ENCODE peak calls at places on chromosomes 3 and 15, in four cellular contexts. One of them, this sample, is unnamed.

GRCh38 chr3:71309342-71309741 is 274.2 kb downstream of the FOXP1 start:
- DNase-seq in left ventricle myocardium inferior: no peak
- DNase-seq in lower lobe of right lung: no peak
- DNase-seq in fibroblast of pulmonary artery: no peak
- DNase-seq in this sample: no peak

GRCh38 chr3:14849831-14850230 is 31.1 kb downstream of the FGD5 start:
- DNase-seq in fibroblast of pulmonary artery: no peak
- DNase-seq in left ventricle myocardium inferior: no peak
- DNase-seq in lower lobe of right lung: no peak
- DNase-seq in this sample: no peak

GRCh38 chr3:188571531-188572115 is 417.7 kb downstream of the LPP start:
- DNase-seq in lower lobe of right lung: no peak
- DNase-seq in fibroblast of pulmonary artery: peak; percentile 14
- DNase-seq in left ventricle myocardium inferior: no peak
- DNase-seq in this sample: no peak

GRCh38 chr3:109553573-109554371 is 216.4 kb upstream of the DPPA4 start:
- DNase-seq in lower lobe of right lung: no peak
- DNase-seq in fibroblast of pulmonary artery: no peak
- DNase-seq in left ventricle myocardium inferior: no peak
- DNase-seq in this sample: no peak

GRCh38 chr3:195352895-195353488 is 82.0 kb upstream of the XXYLT1 start:
- DNase-seq in left ventricle myocardium inferior: no peak
- DNase-seq in fibroblast of pulmonary artery: peak; percentile 79
- DNase-seq in lower lobe of right lung: no peak
- DNase-seq in this sample: no peak

GRCh38 chr15:76566276-76566675 is 229.7 kb downstream of the ISL2 start:
- DNase-seq in lower lobe of right lung: no peak
- DNase-seq in left ventricle myocardium inferior: no peak
- DNase-seq in fibroblast of pulmonary artery: no peak
- DNase-seq in this sample: no peak

GRCh38 chr15:82847703-82848102 is 38.3 kb downstream of the WHAMM start:
- DNase-seq in lower lobe of right lung: no peak
- DNase-seq in left ventricle myocardium inferior: no peak
- DNase-seq in fibroblast of pulmonary artery: no peak
- DNase-seq in this sample: no peak

GRCh38 chr3:71784201-71784913 is 591 bp downstream of the PROK2 start:
- DNase-seq in fibroblast of pulmonary artery: no peak
- DNase-seq in lower lobe of right lung: no peak
- DNase-seq in left ventricle myocardium inferior: no peak
- DNase-seq in this sample: no peak

GRCh38 chr15:62927196-62927595 is 115.4 kb upstream of the TPM1 start:
- DNase-seq in left ventricle myocardium inferior: no peak
- DNase-seq in lower lobe of right lung: no peak
- DNase-seq in fibroblast of pulmonary artery: no peak
- DNase-seq in this sample: no peak

GRCh38 chr3:184716652-184717607 is 5.1 kb upstream of the MAGEF1 start:
- DNase-seq in left ventricle myocardium inferior: no peak
- DNase-seq in fibroblast of pulmonary artery: peak; percentile 57
- DNase-seq in lower lobe of right lung: no peak
- DNase-seq in this sample: no peak

GRCh38 chr15:31551323-31551722 is 224.7 kb downstream of the KLF13 start:
- DNase-seq in fibroblast of pulmonary artery: no peak
- DNase-seq in lower lobe of right lung: no peak
- DNase-seq in left ventricle myocardium inferior: no peak
- DNase-seq in this sample: no peak

GRCh38 chr3:186990878-186991308 is 60.6 kb downstream of the ST6GAL1 start:
- DNase-seq in left ventricle myocardium inferior: no peak
- DNase-seq in lower lobe of right lung: no peak
- DNase-seq in fibroblast of pulmonary artery: no peak
- DNase-seq in this sample: no peak

GRCh38 chr15:90482124-90483011 is 47.4 kb upstream of the CRTC3 start:
- DNase-seq in left ventricle myocardium inferior: no peak
- DNase-seq in lower lobe of right lung: no peak
- DNase-seq in fibroblast of pulmonary artery: peak; percentile 78
- DNase-seq in this sample: no peak

GRCh38 chr15:70059476-70060213 is 38.1 kb downstream of the TLE3 start:
- DNase-seq in fibroblast of pulmonary artery: no peak
- DNase-seq in lower lobe of right lung: peak; percentile 20
- DNase-seq in left ventricle myocardium inferior: no peak
- DNase-seq in this sample: peak; percentile 40

GRCh38 chr3:23390989-23391388 is 187.9 kb downstream of the UBE2E2 start:
- DNase-seq in fibroblast of pulmonary artery: no peak
- DNase-seq in lower lobe of right lung: no peak
- DNase-seq in left ventricle myocardium inferior: no peak
- DNase-seq in this sample: no peak

GRCh38 chr3:183579967-183580720 is 24.6 kb upstream of the KLHL6 start:
- DNase-seq in left ventricle myocardium inferior: peak; percentile 30
- DNase-seq in fibroblast of pulmonary artery: peak; percentile 70
- DNase-seq in lower lobe of right lung: no peak
- DNase-seq in this sample: no peak

GRCh38 chr15:88491158-88491557 is 23.6 kb downstream of the MRPS11 start:
- DNase-seq in lower lobe of right lung: no peak
- DNase-seq in fibroblast of pulmonary artery: no peak
- DNase-seq in left ventricle myocardium inferior: no peak
- DNase-seq in this sample: no peak

GRCh38 chr15:96553006-96553405 is 222.5 kb downstream of the NR2F2 start:
- DNase-seq in left ventricle myocardium inferior: no peak
- DNase-seq in fibroblast of pulmonary artery: no peak
- DNase-seq in lower lobe of right lung: no peak
- DNase-seq in this sample: no peak

GRCh38 chr15:50390549-50391264 is 33.5 kb upstream of the USP8 start:
- DNase-seq in left ventricle myocardium inferior: no peak
- DNase-seq in lower lobe of right lung: no peak
- DNase-seq in fibroblast of pulmonary artery: no peak
- DNase-seq in this sample: no peak

GRCh38 chr15:29952245-29952644 is 130.0 kb upstream of the TJP1 start:
- DNase-seq in lower lobe of right lung: no peak
- DNase-seq in left ventricle myocardium inferior: no peak
- DNase-seq in fibroblast of pulmonary artery: no peak
- DNase-seq in this sample: no peak

GRCh38 chr15:98952381-98952803 is 55.2 kb downstream of the PGPEP1L start:
- DNase-seq in lower lobe of right lung: no peak
- DNase-seq in left ventricle myocardium inferior: no peak
- DNase-seq in fibroblast of pulmonary artery: no peak
- DNase-seq in this sample: no peak

GRCh38 chr3:120162400-120162799 is 68.2 kb upstream of the GSK3B start:
- DNase-seq in left ventricle myocardium inferior: no peak
- DNase-seq in fibroblast of pulmonary artery: peak; percentile 44
- DNase-seq in lower lobe of right lung: no peak
- DNase-seq in this sample: no peak

GRCh38 chr15:37038716-37039106 is 61.6 kb downstream of the MEIS2 start:
- DNase-seq in lower lobe of right lung: no peak
- DNase-seq in left ventricle myocardium inferior: no peak
- DNase-seq in fibroblast of pulmonary artery: no peak
- DNase-seq in this sample: no peak

GRCh38 chr15:36389107-36389506 is 190.3 kb upstream of the CDIN1 start:
- DNase-seq in left ventricle myocardium inferior: no peak
- DNase-seq in lower lobe of right lung: no peak
- DNase-seq in fibroblast of pulmonary artery: no peak
- DNase-seq in this sample: no peak

GRCh38 chr3:162643245-162643644 is 1146.6 kb downstream of the OTOL1 start:
- DNase-seq in left ventricle myocardium inferior: no peak
- DNase-seq in fibroblast of pulmonary artery: peak; percentile 9
- DNase-seq in lower lobe of right lung: no peak
- DNase-seq in this sample: no peak

GRCh38 chr3:193586526-193586925 is 6.5 kb upstream of the OPA1 start:
- DNase-seq in fibroblast of pulmonary artery: no peak
- DNase-seq in lower lobe of right lung: no peak
- DNase-seq in left ventricle myocardium inferior: no peak
- DNase-seq in this sample: no peak

GRCh38 chr15:93362821-93363220 is 273.8 kb upstream of the RGMA start:
- DNase-seq in lower lobe of right lung: no peak
- DNase-seq in fibroblast of pulmonary artery: no peak
- DNase-seq in left ventricle myocardium inferior: no peak
- DNase-seq in this sample: no peak

GRCh38 chr3:141367038-141367730 is 1.1 kb upstream of the ZBTB38 start:
- DNase-seq in left ventricle myocardium inferior: no peak
- DNase-seq in lower lobe of right lung: no peak
- DNase-seq in fibroblast of pulmonary artery: peak; percentile 100
- DNase-seq in this sample: no peak

GRCh38 chr3:3799173-3800075 is at the start of gene LRRN1:
- DNase-seq in fibroblast of pulmonary artery: no peak
- DNase-seq in left ventricle myocardium inferior: peak; percentile 45
- DNase-seq in lower lobe of right lung: peak; percentile 72
- DNase-seq in this sample: peak; percentile 46

GRCh38 chr15:80875568-80875967 is 96.4 kb downstream of the CEMIP start:
- DNase-seq in left ventricle myocardium inferior: peak; percentile 43
- DNase-seq in lower lobe of right lung: no peak
- DNase-seq in fibroblast of pulmonary artery: peak; percentile 11
- DNase-seq in this sample: no peak

GRCh38 chr15:80437492-80437891 is 33.3 kb downstream of the ARNT2 start:
- DNase-seq in lower lobe of right lung: no peak
- DNase-seq in left ventricle myocardium inferior: no peak
- DNase-seq in fibroblast of pulmonary artery: peak; percentile 17
- DNase-seq in this sample: no peak

GRCh38 chr3:159919873-159920272 is 68.8 kb upstream of the IL12A start:
- DNase-seq in lower lobe of right lung: no peak
- DNase-seq in left ventricle myocardium inferior: no peak
- DNase-seq in fibroblast of pulmonary artery: peak; percentile 49
- DNase-seq in this sample: no peak

GRCh38 chr3:25420168-25420567 is 7.9 kb upstream of the RARB start:
- DNase-seq in lower lobe of right lung: no peak
- DNase-seq in left ventricle myocardium inferior: no peak
- DNase-seq in fibroblast of pulmonary artery: no peak
- DNase-seq in this sample: no peak

GRCh38 chr3:4978259-4978965 is 825 bp upstream of the BHLHE40 start:
- DNase-seq in fibroblast of pulmonary artery: peak; percentile 99
- DNase-seq in lower lobe of right lung: peak; percentile 99
- DNase-seq in left ventricle myocardium inferior: peak; percentile 98
- DNase-seq in this sample: peak; percentile 99
- TF ChIP-seq CTCF in fibroblast of pulmonary artery: no peak
- TF ChIP-seq CTCF in lower lobe of right lung: no peak
- TF ChIP-seq CTCF in left ventricle myocardium inferior: no peak
- TF ChIP-seq CTCF in this sample: no peak

GRCh38 chr3:36904641-36905040 is 40.2 kb downstream of the TRANK1 start:
- DNase-seq in left ventricle myocardium inferior: no peak
- DNase-seq in lower lobe of right lung: no peak
- DNase-seq in fibroblast of pulmonary artery: peak; percentile 55
- DNase-seq in this sample: peak; percentile 53
- TF ChIP-seq CTCF in left ventricle myocardium inferior: peak; percentile 73
- TF ChIP-seq CTCF in lower lobe of right lung: peak; percentile 48
- TF ChIP-seq CTCF in fibroblast of pulmonary artery: peak; percentile 56
- TF ChIP-seq CTCF in this sample: peak; percentile 75

GRCh38 chr15:40338041-40338657 is 2.6 kb downstream of the CCDC9B start:
- DNase-seq in fibroblast of pulmonary artery: peak; percentile 75
- DNase-seq in left ventricle myocardium inferior: peak; percentile 79
- DNase-seq in lower lobe of right lung: peak; percentile 89
- DNase-seq in this sample: peak; percentile 84

GRCh38 chr15:40334541-40334940 is 6.2 kb downstream of the CCDC9B start:
- DNase-seq in lower lobe of right lung: no peak
- DNase-seq in fibroblast of pulmonary artery: no peak
- DNase-seq in left ventricle myocardium inferior: no peak
- DNase-seq in this sample: no peak

GRCh38 chr15:40334941-40335795 is 5.6 kb downstream of the CCDC9B start:
- DNase-seq in fibroblast of pulmonary artery: no peak
- DNase-seq in left ventricle myocardium inferior: no peak
- DNase-seq in lower lobe of right lung: peak; percentile 73
- DNase-seq in this sample: peak; percentile 79

GRCh38 chr15:40337597-40337996 is 3.1 kb downstream of the CCDC9B start:
- DNase-seq in left ventricle myocardium inferior: no peak
- DNase-seq in fibroblast of pulmonary artery: no peak
- DNase-seq in lower lobe of right lung: no peak
- DNase-seq in this sample: no peak

DNA sequence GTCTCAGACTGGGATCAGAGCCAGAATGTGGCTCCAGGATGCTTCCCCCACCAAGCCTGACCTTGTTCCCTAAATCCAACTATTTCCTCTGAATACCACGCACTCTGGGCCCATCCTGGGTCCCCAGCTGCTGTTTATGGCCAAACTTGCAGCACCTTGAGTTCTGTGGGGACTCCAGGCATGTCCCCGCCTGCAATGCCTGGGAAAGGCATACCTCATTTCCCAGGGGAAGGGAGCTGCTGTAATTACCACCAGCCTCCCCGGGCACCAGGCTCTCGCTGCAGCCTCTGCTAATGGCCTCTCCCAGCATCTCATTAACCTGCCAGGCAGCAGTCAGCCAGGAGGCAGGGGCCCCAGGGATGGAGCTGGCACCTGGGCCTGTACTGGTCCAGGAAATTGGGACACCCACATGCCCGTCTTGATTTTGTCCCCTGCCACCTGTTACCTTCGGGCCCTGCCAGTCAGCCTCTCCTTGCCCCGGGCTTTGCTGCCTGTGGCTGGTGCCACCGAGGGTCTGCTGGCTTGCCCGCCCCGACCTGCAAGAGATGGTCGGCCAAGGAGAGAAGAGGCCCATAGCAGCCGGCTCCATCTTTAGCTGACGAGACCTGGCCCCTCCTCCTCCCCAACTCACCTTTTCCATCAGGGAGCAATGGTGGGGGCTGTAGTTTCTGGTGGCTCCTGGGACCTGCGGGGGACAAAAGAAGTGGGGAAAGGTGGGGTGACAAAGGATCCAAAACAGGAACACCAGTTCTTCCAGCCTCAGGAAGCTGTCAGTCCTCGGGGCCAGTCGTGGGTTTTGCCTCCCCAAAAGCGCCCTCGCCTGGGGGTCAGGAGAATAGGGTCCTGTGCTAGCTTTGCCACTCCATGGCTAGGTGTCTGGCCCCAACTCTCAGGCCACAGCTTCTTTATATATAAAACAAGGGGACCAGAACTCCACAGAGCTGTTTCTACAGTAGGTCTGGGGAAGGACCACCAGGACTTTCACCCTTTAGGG is 4.3 kb downstream of the CCDC9B start:
- DNase-seq in left ventricle myocardium inferior: no peak
- DNase-seq in lower lobe of right lung: no peak
- DNase-seq in fibroblast of pulmonary artery: no peak
- DNase-seq in this sample: peak; percentile 67
- TF ChIP-seq CTCF in left ventricle myocardium inferior: no peak
- TF ChIP-seq CTCF in lower lobe of right lung: no peak
- TF ChIP-seq CTCF in fibroblast of pulmonary artery: no peak
- TF ChIP-seq CTCF in this sample: peak; percentile 32

GRCh38 chr3:45995370-45996192 is at the start of gene FYCO1:
- DNase-seq in fibroblast of pulmonary artery: peak; percentile 89
- DNase-seq in lower lobe of right lung: peak; percentile 98
- DNase-seq in left ventricle myocardium inferior: peak; percentile 96
- DNase-seq in this sample: peak; percentile 90
- TF ChIP-seq CTCF in fibroblast of pulmonary artery: no peak
- TF ChIP-seq CTCF in lower lobe of right lung: no peak
- TF ChIP-seq CTCF in left ventricle myocardium inferior: no peak
- TF ChIP-seq CTCF in this sample: no peak

GRCh38 chr3:177055557-177056290 is 141.6 kb downstream of the TBL1XR1 start:
- DNase-seq in lower lobe of right lung: no peak
- DNase-seq in left ventricle myocardium inferior: no peak
- DNase-seq in fibroblast of pulmonary artery: no peak
- DNase-seq in this sample: no peak

GRCh38 chr3:177053107-177053506 is 144.2 kb downstream of the TBL1XR1 start:
- DNase-seq in fibroblast of pulmonary artery: no peak
- DNase-seq in left ventricle myocardium inferior: no peak
- DNase-seq in lower lobe of right lung: no peak
- DNase-seq in this sample: no peak

GRCh38 chr3:177051419-177051818 is 145.9 kb downstream of the TBL1XR1 start:
- DNase-seq in lower lobe of right lung: no peak
- DNase-seq in fibroblast of pulmonary artery: peak; percentile 32
- DNase-seq in left ventricle myocardium inferior: no peak
- DNase-seq in this sample: no peak

GRCh38 chr3:177050466-177051237 is 146.6 kb downstream of the TBL1XR1 start:
- DNase-seq in fibroblast of pulmonary artery: peak; percentile 73
- DNase-seq in lower lobe of right lung: no peak
- DNase-seq in left ventricle myocardium inferior: no peak
- DNase-seq in this sample: no peak
- TF ChIP-seq CTCF in fibroblast of pulmonary artery: peak; percentile 47
- TF ChIP-seq CTCF in lower lobe of right lung: peak; percentile 55
- TF ChIP-seq CTCF in left ventricle myocardium inferior: peak; percentile 68
- TF ChIP-seq CTCF in this sample: peak; percentile 75